ENCODE peak calls at places on chromosomes 6 and 20, in six cellular contexts. C is suprapubic skin, L is uterus, O is lower lobe of right lung, H is heart right ventricle, D is astrocyte. N is an unnamed sample. For H3K27me3, the result is how much of the 10 kb centered on the place peaks cover.

GRCh38 chr20:64226686-64227576 is 28.6 kb upstream of the PCMTD2 start:
- DNase-seq in C (no peak), L (no peak), O (peak), H (no peak), D (no peak), N (peak)

GRCh38 chr20:57439432-57439831 is 48.2 kb downstream of the RBM38 start:
- DNase-seq in C (no peak), L (peak), O (peak), H (peak), D (no peak), N (peak)

GRCh38 chr6:46410330-46410953 is 80.8 kb downstream of the RCAN2 start:
- DNase-seq in C (no peak), L (peak), O (no peak), H (peak), D (peak), N (no peak)

GRCh38 chr6:27280540-27281000 is 31.5 kb downstream of the POM121L2 start:
- DNase-seq in C (no peak), L (no peak), O (no peak), H (no peak), D (no peak), N (no peak)

GRCh38 chr6:82097676-82098075 is 149.9 kb downstream of the IBTK start:
- DNase-seq in C (no peak), L (no peak), O (no peak), H (no peak), D (no peak), N (no peak)

GRCh38 chr20:57323034-57323433 is 6.6 kb upstream of the SPO11 start:
- DNase-seq in C (peak), L (peak), O (no peak), H (no peak), D (peak), N (peak)

GRCh38 chr20:47661714-47662113 is 123.6 kb downstream of the SULF2 start:
- DNase-seq in C (no peak), L (no peak), O (no peak), H (no peak), D (no peak), N (peak)

GRCh38 chr6:43951756-43952675 is 175.2 kb downstream of the MRPL14 start:
- DNase-seq in C (no peak), L (peak), O (no peak), H (no peak), D (peak), N (peak)

GRCh38 chr6:27582928-27583725 is 110.2 kb upstream of the ZNF184 start:
- DNase-seq in C (no peak), L (no peak), O (no peak), H (no peak), D (peak), N (no peak)

GRCh38 chr6:156280131-156280530 is 497.0 kb upstream of the ARID1B start:
- DNase-seq in C (no peak), L (no peak), O (no peak), H (no peak), D (no peak), N (no peak)

GRCh38 chr6:593139-593906 is 63.6 kb downstream of the HUS1B start:
- DNase-seq in C (no peak), L (peak), O (no peak), H (peak), D (peak), N (no peak)

GRCh38 chr20:62248890-62249560 is 10.7 kb downstream of the OSBPL2 start:
- DNase-seq in C (no peak), L (no peak), O (no peak), H (no peak), D (no peak), N (no peak)

GRCh38 chr6:30490031-30490876 is 945 bp downstream of the HLA-E start:
- DNase-seq in C (peak), L (peak), O (peak), H (peak), D (peak), N (peak)
- TF ChIP-seq CTCF in C (no peak), L (no peak), O (no peak), H (no peak), D (no peak), N (no peak)

GRCh38 chr6:30322527-30323501 is 3.9 kb upstream of the TRIM39 start:
- DNase-seq in C (no peak), L (no peak), O (no peak), H (no peak), D (peak), N (no peak)
- H3K27ac ChIP-seq in C (no peak), L (no peak), O (no peak), H (no peak), D (peak), N (peak)

GRCh38 chr20:8756410-8756809 is 312.5 kb upstream of the PLCB4 start:
- DNase-seq in C (no peak), L (no peak), O (no peak), H (peak), D (peak), N (no peak)

GRCh38 chr20:8749986-8750385 is 318.9 kb upstream of the PLCB4 start:
- DNase-seq in C (no peak), L (no peak), O (no peak), H (no peak), D (peak), N (no peak)

GRCh38 chr20:8757146-8757545 is 311.7 kb upstream of the PLCB4 start:
- DNase-seq in C (no peak), L (no peak), O (no peak), H (no peak), D (peak), N (no peak)

DNA sequence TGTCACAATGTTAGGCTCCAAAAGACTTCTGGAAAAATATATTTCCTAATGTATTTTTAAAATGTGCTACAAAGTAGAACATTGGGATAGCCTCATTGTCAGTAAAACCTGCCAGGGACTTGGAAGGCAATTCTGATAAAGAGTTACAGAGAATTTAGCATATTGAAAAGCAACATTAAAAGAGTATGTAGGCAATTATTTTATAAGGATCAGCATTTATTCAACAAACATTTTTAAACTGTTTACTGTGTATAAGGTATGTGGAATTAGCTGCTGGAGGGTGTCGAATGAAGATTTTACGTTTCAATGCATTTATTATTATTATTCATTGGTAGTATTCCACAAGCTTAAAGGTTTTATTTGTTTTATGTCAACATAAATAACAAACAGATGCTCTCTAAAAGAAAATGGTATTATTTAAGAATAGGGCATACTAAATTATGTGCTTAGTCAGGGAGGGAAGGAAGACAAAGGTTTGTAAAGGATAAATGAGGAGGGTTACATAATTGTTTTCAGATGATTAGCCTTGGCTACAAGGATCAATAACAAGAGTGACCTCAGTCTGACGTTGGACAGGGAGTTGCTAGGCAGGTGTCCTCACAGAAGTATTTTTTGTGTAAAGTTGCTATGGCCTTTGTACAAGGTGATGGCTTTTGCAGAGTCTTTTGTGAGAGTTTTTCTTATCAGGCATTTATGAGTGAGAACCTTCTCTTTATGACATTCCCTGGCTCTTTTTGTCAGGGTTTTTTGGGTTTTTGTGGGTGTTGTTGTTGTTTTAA is 313.4 kb upstream of the PLCB4 start:
- DNase-seq in C (no peak), L (no peak), O (no peak), H (no peak), D (no peak), N (no peak)
- H3K27me3 ChIP-seq in C (under half), L (under half), O (under half), H (under half), D (under half), N (under half)

GRCh38 chr6:36222924-36223323 is 26.4 kb downstream of the BRPF3 start:
- DNase-seq in C (no peak), L (no peak), O (no peak), H (no peak), D (no peak), N (no peak)
- TF ChIP-seq CTCF in C (no peak), L (no peak), O (no peak), H (no peak), D (no peak), N (no peak)

GRCh38 chr6:64258302-64258701 is 622.7 kb downstream of the PHF3 start:
- DNase-seq in C (no peak), L (no peak), O (no peak), H (no peak), D (no peak), N (no peak)

GRCh38 chr6:64258752-64259151 is 623.1 kb downstream of the PHF3 start:
- DNase-seq in C (no peak), L (no peak), O (no peak), H (no peak), D (no peak), N (no peak)

GRCh38 chr6:64256483-64256882 is 620.9 kb downstream of the PHF3 start:
- DNase-seq in C (no peak), L (no peak), O (no peak), H (no peak), D (no peak), N (no peak)

GRCh38 chr6:64257586-64257985 is 622.0 kb downstream of the PHF3 start:
- DNase-seq in C (no peak), L (no peak), O (no peak), H (no peak), D (no peak), N (no peak)

GRCh38 chr6:64259372-64259771 is 623.8 kb downstream of the PHF3 start:
- DNase-seq in C (no peak), L (no peak), O (no peak), H (no peak), D (no peak), N (no peak)
- H3K27ac ChIP-seq in C (no peak), L (no peak), O (no peak), H (no peak), D (no peak), N (no peak)

DNA sequence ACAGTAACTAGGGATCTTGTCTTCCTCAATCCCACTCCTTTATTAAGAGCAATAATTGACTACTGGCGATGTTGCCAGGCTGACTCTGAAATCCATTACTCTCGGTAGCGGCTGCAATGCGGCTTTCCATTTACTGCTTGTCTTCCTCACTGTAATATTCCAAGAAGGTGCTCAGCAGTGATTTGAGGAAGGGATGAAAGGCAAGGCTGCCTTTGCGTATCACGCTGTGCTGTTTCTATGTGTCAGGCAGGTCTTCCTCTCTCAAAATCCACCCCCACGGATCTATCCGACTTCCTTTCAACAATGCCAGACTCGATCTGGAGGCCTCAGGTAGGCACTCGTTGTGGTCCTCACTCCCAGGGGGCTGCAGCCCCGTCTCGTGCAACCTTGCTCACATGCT is 261.4 kb upstream of the CDH4 start:
- DNase-seq in C (no peak), L (no peak), O (no peak), H (no peak), D (no peak), N (no peak)
- H3K27me3 ChIP-seq in C (under half), L (under half), O (under half), H (under half), D (under half), N (half or more)

GRCh38 chr6:20024979-20025378 is 187.3 kb downstream of the MBOAT1 start:
- DNase-seq in C (no peak), L (no peak), O (no peak), H (no peak), D (no peak), N (no peak)
- TF ChIP-seq CTCF in C (no peak), L (no peak), O (no peak), H (no peak), D (no peak), N (no peak)